ENCODE peak calls at places on chromosomes 4 and X, in four cellular contexts. H, W, J and T are unnamed samples.

GRCh38 chrX:47175588-47175980 is 18.0 kb upstream of the UBA1 start:
- DNase-seq in J (peak; percentile 79), W (no peak), H (no peak), T (no peak)

GRCh38 chrX:24148118-24148517 is 1.4 kb upstream of the ZFX start:
- DNase-seq in J (no peak), W (no peak), H (no peak), T (no peak)

GRCh38 chr4:152983221-152983620 is 47.1 kb downstream of the FHDC1 start:
- DNase-seq in J (no peak), H (no peak), W (peak; percentile 55), T (no peak)

GRCh38 chrX:119186194-119186593 is 49.9 kb upstream of the PGRMC1 start:
- DNase-seq in H (no peak), J (no peak), W (no peak), T (no peak)

GRCh38 chr4:109032676-109033075 is 269.8 kb downstream of the COL25A1 start:
- DNase-seq in H (no peak), W (no peak), J (no peak), T (no peak)

GRCh38 chrX:82087699-82088098 is 885.8 kb downstream of the SH3BGRL start:
- DNase-seq in H (no peak), J (no peak), W (no peak), T (no peak)

GRCh38 chrX:48083212-48083611 is 11.8 kb upstream of the ZNF630 start:
- DNase-seq in W (peak; percentile 72), J (no peak), H (no peak), T (peak; percentile 51)

GRCh38 chr4:11183358-11183745 is 245.3 kb downstream of the HS3ST1 start:
- DNase-seq in W (no peak), J (no peak), H (no peak), T (no peak)

GRCh38 chrX:53373307-53373706 is 49.1 kb downstream of the SMC1A start:
- DNase-seq in W (no peak), H (no peak), J (no peak), T (no peak)

GRCh38 chr4:128776794-128777216 is 32.7 kb upstream of the JADE1 start:
- DNase-seq in J (no peak), H (peak; percentile 69), W (peak; percentile 88), T (peak; percentile 97)

GRCh38 chr4:20418865-20419451 is 167.3 kb downstream of the SLIT2 start:
- DNase-seq in W (peak; percentile 47), H (peak; percentile 43), J (no peak), T (peak; percentile 77)

GRCh38 chr4:74764119-74764518 is 30.2 kb downstream of the BTC start:
- DNase-seq in H (no peak), W (no peak), J (no peak), T (no peak)

GRCh38 chrX:119870626-119871131 is 854 bp downstream of the RNF113A start:
- DNase-seq in H (no peak), W (peak; percentile 29), J (no peak), T (peak; percentile 58)

GRCh38 chr4:136864580-136865185 is 667.6 kb downstream of the PCDH18 start:
- DNase-seq in J (no peak), W (peak; percentile 67), H (peak; percentile 62), T (peak; percentile 80)

GRCh38 chr4:73836373-73837269 is at the start of gene CXCL6:
- DNase-seq in W (peak; percentile 56), H (no peak), J (peak; percentile 83), T (peak; percentile 46)

GRCh38 chr4:152850377-152850776 is 70.6 kb downstream of the ARFIP1 start:
- DNase-seq in H (no peak), J (no peak), W (peak; percentile 19), T (peak; percentile 75)

GRCh38 chrX:19225906-19226305 is 103.6 kb upstream of the ADGRG2 start:
- DNase-seq in J (no peak), H (no peak), W (no peak), T (no peak)

GRCh38 chrX:153627675-153628111 is 19.3 kb upstream of the DUSP9 start:
- DNase-seq in J (peak; percentile 44), W (no peak), H (no peak), T (no peak)

GRCh38 chrX:9847071-9847470 is 60.8 kb downstream of the SHROOM2 start:
- DNase-seq in J (no peak), H (no peak), W (no peak), T (peak; percentile 87)

GRCh38 chrX:46597774-46598173 is 24.2 kb downstream of the CHST7 start:
- DNase-seq in W (no peak), H (no peak), J (no peak), T (no peak)

GRCh38 chrX:136587532-136587931 is 55.5 kb downstream of the VGLL1 start:
- DNase-seq in W (no peak), H (no peak), J (no peak), T (no peak)